ENCODE peak calls at places on chromosome 4, in six cellular contexts. I is H1, J is suprapubic skin, E is A549, R is HepG2, M is ovary. S is an unnamed sample. For H3K9me3, the result is how much of the 10 kb centered on the place peaks cover.

GRCh38 chr4:69058410-69059059 is 37.7 kb upstream of the UGT2B7 start:
- DNase-seq in M (no peak), R (no peak), J (no peak), E (no peak), I (no peak), S (no peak)

GRCh38 chr4:2942532-2943363 is 20.5 kb downstream of the NOP14 start:
- DNase-seq in J (peak), I (no peak), M (peak), R (no peak), E (no peak), S (no peak)

GRCh38 chr4:39649639-39650265 is 11.1 kb upstream of the SMIM14 start:
- DNase-seq in R (peak), E (no peak), I (no peak), M (no peak), J (no peak), S (no peak)

GRCh38 chr4:156512622-156513021 is 459.0 kb downstream of the PDGFC start:
- DNase-seq in J (no peak), I (no peak), R (no peak), E (no peak), M (no peak), S (no peak)

GRCh38 chr4:56301181-56302076 is 85.9 kb downstream of the AASDH start:
- DNase-seq in I (peak), M (peak), R (peak), E (peak), J (no peak), S (peak)

GRCh38 chr4:185838514-185839203 is 26.7 kb upstream of the SORBS2 start:
- DNase-seq in E (no peak), I (no peak), J (no peak), M (no peak), R (no peak), S (no peak)

GRCh38 chr4:148215202-148215601 is 227.0 kb downstream of the NR3C2 start:
- DNase-seq in J (no peak), E (no peak), I (no peak), R (no peak), M (no peak), S (no peak)

GRCh38 chr4:20356565-20356964 is 104.9 kb downstream of the SLIT2 start:
- DNase-seq in J (no peak), I (no peak), M (no peak), E (no peak), R (no peak), S (no peak)

GRCh38 chr4:121119715-121120114 is 44.4 kb downstream of the TNIP3 start:
- DNase-seq in I (no peak), R (no peak), E (no peak), M (no peak), J (no peak), S (no peak)

GRCh38 chr4:153318696-153319320 is 25.7 kb upstream of the MND1 start:
- DNase-seq in R (peak), J (no peak), M (peak), E (peak), I (no peak), S (peak)

GRCh38 chr4:8556341-8557150 is 23.6 kb upstream of the GPR78 start:
- DNase-seq in R (no peak), M (no peak), I (no peak), J (no peak), E (no peak), S (no peak)

DNA sequence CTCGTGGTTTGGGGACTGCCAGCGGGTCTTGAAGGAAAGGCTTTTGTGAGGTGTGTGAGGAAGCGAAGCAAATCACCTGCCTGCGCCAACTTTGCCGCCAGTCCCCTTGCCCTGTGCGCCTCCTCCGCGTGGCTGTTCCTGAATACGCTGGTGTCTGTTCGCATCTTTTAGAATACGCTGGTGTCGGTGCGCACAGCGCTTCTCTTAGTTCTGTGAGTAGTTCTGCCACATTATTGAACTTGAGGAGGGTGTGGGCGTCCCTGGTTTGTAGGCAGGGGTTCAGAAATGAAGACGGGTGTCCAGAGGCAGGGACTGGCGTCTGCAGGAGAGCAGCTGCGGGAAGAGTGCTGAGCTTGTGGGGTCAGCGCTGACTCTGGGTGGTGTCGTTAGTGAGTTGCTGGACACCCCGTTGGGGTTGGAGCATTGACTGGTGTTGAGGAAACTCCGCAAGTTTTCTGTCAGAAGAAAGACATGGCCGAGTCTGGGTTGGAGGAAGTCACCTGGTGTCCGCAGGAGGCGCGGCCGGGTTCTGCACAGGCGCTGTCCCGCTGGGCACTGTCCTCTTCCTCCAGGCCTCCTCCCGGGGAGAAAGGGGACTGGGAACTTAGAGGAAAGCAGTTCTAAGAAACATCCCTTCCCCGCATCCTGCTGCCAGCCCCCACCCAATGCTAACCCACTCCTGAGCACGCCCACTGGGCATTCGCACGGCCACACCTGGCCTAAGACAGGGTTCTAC is 952 bp downstream of the ZNF718 start:
- DNase-seq in I (no peak), M (peak), E (peak), J (no peak), R (no peak), S (no peak)
- H3K9me3 ChIP-seq in I (under half), M (under half), E (under half), J (under half), R (half or more), S (under half)

GRCh38 chr4:74544655-74545361 is 99.9 kb downstream of the AREG start:
- DNase-seq in J (no peak), M (no peak), E (peak), I (no peak), R (peak), S (no peak)
- TF ChIP-seq EP300 in J (no peak), M (no peak), E (no peak), I (no peak), R (no peak), S (no peak)

GRCh38 chr4:135072553-135072952 is 871.0 kb upstream of the PABPC4L start:
- DNase-seq in R (no peak), E (no peak), J (no peak), M (no peak), I (no peak), S (no peak)
- H3K9me3 ChIP-seq in R (under half), E (under half), J (under half), M (under half), I (under half), S (under half)

GRCh38 chr4:184153781-184154542 is 63.7 kb downstream of the ENPP6 start:
- DNase-seq in R (no peak), I (no peak), M (no peak), E (no peak), J (no peak), S (peak)

GRCh38 chr4:184157322-184157721 is 60.4 kb downstream of the ENPP6 start:
- DNase-seq in J (no peak), M (no peak), E (no peak), R (no peak), I (no peak), S (no peak)

GRCh38 chr4:184151988-184152485 is 65.6 kb downstream of the ENPP6 start:
- DNase-seq in R (no peak), J (no peak), M (no peak), I (no peak), E (no peak), S (no peak)

GRCh38 chr4:184150102-184150839 is 67.4 kb downstream of the ENPP6 start:
- DNase-seq in R (peak), J (no peak), M (no peak), E (no peak), I (no peak), S (no peak)

DNA sequence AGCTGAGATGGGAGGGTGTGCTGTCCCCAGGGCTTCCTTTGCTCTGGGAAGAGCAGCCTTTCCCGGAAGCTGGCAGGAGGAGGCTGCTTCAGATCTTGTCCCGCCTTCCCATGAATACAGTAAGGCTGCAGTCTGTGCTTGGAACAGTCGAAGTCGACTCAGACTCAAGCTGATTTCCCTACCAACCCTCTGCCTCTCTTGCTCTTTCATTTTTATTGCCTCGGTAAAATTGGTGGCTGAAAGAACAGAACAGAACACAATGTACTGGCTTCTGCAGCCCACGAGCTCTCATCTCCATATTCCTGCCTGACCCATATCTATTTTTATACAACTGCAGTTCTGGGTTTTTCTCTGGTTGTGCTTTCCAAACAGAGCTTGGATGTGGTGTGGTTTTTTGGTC is 61.5 kb downstream of the ENPP6 start:
- DNase-seq in I (no peak), J (no peak), R (no peak), E (no peak), M (no peak), S (no peak)
- TF ChIP-seq EP300 in I (no peak), J (no peak), R (no peak), E (no peak), M (no peak), S (peak)

DNA sequence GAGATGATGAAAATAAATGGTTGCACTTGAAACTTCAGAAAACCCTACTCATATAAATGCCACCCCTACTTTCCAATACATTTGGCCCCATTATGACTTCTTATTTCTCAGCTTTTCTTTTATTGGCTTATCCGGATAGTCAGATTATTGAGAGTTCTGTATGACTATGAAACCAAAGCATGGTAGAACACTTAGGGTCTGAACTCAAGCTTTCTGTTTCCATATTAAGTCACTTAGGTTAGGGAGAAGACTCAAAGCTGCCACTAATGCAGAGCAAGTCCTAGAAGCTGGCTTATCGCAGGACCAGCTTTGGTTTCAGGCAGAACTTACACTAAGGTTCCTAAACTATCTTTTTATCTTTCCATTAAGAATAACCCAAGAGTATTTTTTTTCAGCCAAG is 229.9 kb upstream of the CPEB2 start:
- DNase-seq in I (no peak), R (no peak), M (no peak), E (no peak), J (no peak), S (no peak)
- H3K9me3 ChIP-seq in I (under half), R (half or more), M (under half), E (under half), J (under half), S (under half)

DNA sequence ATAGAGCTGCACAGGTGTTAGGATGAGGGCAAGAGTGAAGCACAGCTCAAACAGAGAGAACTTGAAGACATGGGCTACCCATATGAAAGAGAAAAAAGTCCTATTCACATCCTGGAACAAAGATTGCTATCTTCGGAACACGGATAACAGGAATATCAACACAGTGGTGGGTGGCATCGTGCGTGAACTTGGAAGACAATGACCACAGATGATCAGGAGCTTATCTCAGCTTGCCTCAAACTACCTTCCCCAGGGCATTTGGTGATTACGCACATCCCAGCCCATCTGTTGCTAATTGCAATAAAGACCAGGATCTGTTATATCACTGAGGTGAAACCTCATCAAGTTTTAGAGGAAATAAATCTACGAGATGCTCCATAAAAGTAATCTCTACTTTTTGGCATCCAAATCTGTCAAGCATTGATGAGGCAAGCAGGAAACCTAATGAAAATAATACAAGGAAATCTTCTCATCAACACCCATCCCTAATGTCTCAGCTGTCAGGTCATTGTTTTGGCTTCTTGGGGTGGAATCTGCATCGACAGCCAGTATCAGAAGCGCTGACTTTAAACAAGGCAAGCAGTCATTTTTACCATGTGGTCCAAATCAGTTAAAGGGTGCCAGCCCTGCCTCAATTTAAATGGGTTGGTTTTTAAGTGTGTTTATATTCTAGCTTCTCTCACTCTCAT is 188.2 kb downstream of the SPCS3 start:
- DNase-seq in I (no peak), E (no peak), R (no peak), M (no peak), J (no peak), S (no peak)
- TF ChIP-seq EP300 in I (no peak), E (no peak), R (no peak), M (no peak), J (no peak), S (no peak)

DNA sequence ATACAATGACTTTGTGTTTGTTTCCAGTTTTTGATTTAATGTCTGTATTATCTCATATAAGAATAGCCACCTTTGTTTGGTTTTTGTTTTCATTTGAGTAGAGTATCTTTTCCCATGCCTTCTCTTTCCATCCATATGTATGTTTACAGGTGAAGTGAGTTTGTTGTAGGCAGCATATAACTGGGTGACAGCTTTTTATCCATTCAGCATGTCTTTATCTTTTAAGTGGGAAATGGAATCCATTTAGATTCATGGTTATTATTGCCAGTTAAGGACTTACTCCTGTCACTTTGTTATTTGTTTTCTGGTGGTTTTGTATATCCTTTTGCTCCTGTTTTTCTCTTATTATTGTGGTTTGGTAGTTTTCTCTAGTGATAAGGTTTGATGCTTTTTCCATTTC is 34.3 kb downstream of the SCLT1 start:
- DNase-seq in M (no peak), E (no peak), J (no peak), R (no peak), I (no peak), S (no peak)
- H3K9me3 ChIP-seq in M (under half), E (half or more), J (under half), R (half or more), I (half or more), S (half or more)

DNA sequence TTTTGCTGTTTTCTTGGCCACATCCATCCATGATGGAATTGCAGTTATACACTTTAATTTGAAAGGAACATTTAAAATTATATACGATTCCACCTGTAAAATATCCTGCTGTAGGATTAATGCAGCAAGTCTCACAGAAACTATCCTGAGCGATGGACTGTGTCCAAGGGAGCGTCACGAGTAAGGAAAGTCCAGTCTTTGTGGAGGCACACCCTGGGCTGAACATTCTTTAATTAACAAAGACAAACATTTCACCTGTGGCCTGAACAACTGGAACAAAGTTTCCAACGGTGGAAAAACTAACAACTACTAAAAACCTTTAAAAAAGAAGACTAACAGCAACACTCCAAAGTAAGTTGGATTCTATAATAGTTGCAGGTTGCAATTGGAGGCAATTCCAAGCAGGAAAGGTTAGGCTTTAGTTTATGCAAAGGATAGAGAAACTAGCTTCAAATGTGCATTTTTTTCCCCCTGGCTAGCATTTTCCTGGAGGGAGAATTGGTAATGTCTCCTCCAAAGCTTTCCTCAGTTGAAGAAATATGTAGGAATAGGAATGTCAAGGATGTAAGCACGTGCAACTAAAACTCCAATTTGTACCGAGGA is 11.0 kb downstream of the EREG start:
- DNase-seq in M (no peak), J (no peak), I (no peak), E (no peak), R (no peak), S (no peak)
- TF ChIP-seq EP300 in M (no peak), J (no peak), I (no peak), E (no peak), R (no peak), S (no peak)

S was measured in tibial nerve.